ENCODE peak calls at places on chromosome 16, in eight cellular contexts. V, E, F, O, D, C, Y and M are unnamed samples.

GRCh38 chr16:88685156-88686061 is 898 bp downstream of the SNAI3 start:
- DNase-seq in E (peak), O (no peak), F (no peak), V (peak), Y (peak), D (no peak), C (peak), M (peak)

GRCh38 chr16:81748476-81749198 is 30.5 kb upstream of the PLCG2 start:
- DNase-seq in D (no peak), E (no peak), V (no peak), F (no peak), O (no peak), Y (no peak), C (no peak), M (no peak)

GRCh38 chr16:89646906-89647305 is 10.6 kb downstream of the CHMP1A start:
- DNase-seq in V (no peak), F (no peak), E (no peak), D (no peak), O (no peak), Y (no peak), C (no peak), M (peak)

GRCh38 chr16:5916711-5917191 is 819.2 kb upstream of the EEF2KMT start:
- DNase-seq in E (no peak), O (no peak), F (no peak), C (no peak), V (no peak), Y (no peak), D (no peak), M (no peak)

GRCh38 chr16:10619271-10619849 is 39.0 kb upstream of the EMP2 start:
- DNase-seq in V (no peak), C (no peak), D (peak), F (no peak), O (peak), E (no peak), Y (no peak), M (peak)

GRCh38 chr16:9258423-9259051 is 167.1 kb downstream of the HAPSTR1 start:
- DNase-seq in D (peak), O (peak), F (no peak), V (no peak), E (peak), C (peak), Y (no peak), M (peak)

GRCh38 chr16:81136331-81137011 is 40.3 kb upstream of the GCSH start:
- DNase-seq in Y (no peak), D (no peak), O (no peak), E (no peak), F (no peak), C (no peak), V (no peak), M (no peak)

GRCh38 chr16:2897110-2897509 is 14.1 kb downstream of the FLYWCH2 start:
- DNase-seq in D (no peak), F (no peak), O (no peak), V (no peak), C (no peak), E (no peak), Y (no peak), M (no peak)

GRCh38 chr16:77322757-77323156 is 112.1 kb downstream of the ADAMTS18 start:
- DNase-seq in F (no peak), Y (no peak), O (no peak), E (no peak), C (no peak), D (no peak), V (no peak), M (no peak)

GRCh38 chr16:52993179-52993578 is 59.5 kb downstream of the CHD9NB start:
- DNase-seq in F (no peak), Y (no peak), O (no peak), E (no peak), D (no peak), C (no peak), V (no peak), M (no peak)

GRCh38 chr16:86041807-86042206 is 142.8 kb downstream of the IRF8 start:
- DNase-seq in F (no peak), C (no peak), D (no peak), V (no peak), O (no peak), E (no peak), Y (no peak), M (no peak)

GRCh38 chr16:2592786-2593185 is 55.0 kb downstream of the PDPK1 start:
- DNase-seq in V (no peak), D (peak), Y (peak), O (no peak), E (no peak), F (no peak), C (no peak), M (no peak)

GRCh38 chr16:80274576-80275191 is 266.1 kb upstream of the DYNLRB2 start:
- DNase-seq in D (no peak), V (no peak), O (no peak), C (peak), F (no peak), Y (no peak), E (no peak), M (peak)

GRCh38 chr16:83932304-83932703 is 20.7 kb upstream of the OSGIN1 start:
- DNase-seq in E (no peak), C (no peak), Y (no peak), F (no peak), O (no peak), V (no peak), D (no peak), M (no peak)

GRCh38 chr16:3595110-3595486 is 16.3 kb downstream of the SLX4 start:
- DNase-seq in Y (no peak), O (no peak), D (no peak), F (no peak), E (no peak), V (no peak), C (no peak), M (no peak)

GRCh38 chr16:57152096-57153093 is 33.4 kb downstream of the PSME3IP1 start:
- DNase-seq in D (no peak), Y (no peak), C (no peak), O (no peak), E (no peak), F (no peak), V (no peak), M (no peak)

GRCh38 chr16:13305019-13305755 is 403.8 kb downstream of the SHISA9 start:
- DNase-seq in F (no peak), E (no peak), C (no peak), D (no peak), Y (no peak), O (no peak), V (no peak), M (no peak)

GRCh38 chr16:11329080-11329491 is 16.2 kb upstream of the RMI2 start:
- DNase-seq in Y (no peak), E (no peak), V (no peak), C (peak), D (no peak), F (no peak), O (no peak), M (no peak)

GRCh38 chr16:81496742-81497141 is 52.1 kb downstream of the CMIP start:
- DNase-seq in Y (peak), D (no peak), F (no peak), E (no peak), C (no peak), O (no peak), V (no peak), M (no peak)

GRCh38 chr16:57613514-57613913 is 14.9 kb upstream of the ADGRG1 start:
- DNase-seq in C (no peak), V (no peak), Y (no peak), E (no peak), D (no peak), O (no peak), F (no peak), M (no peak)

GRCh38 chr16:77647726-77648125 is 74.6 kb upstream of the NUDT7 start:
- DNase-seq in D (no peak), E (no peak), F (no peak), V (no peak), C (no peak), O (no peak), Y (no peak), M (no peak)

GRCh38 chr16:10989494-10989893 is 45.1 kb downstream of the CLEC16A start:
- DNase-seq in O (no peak), V (no peak), Y (no peak), E (no peak), D (no peak), F (no peak), C (no peak), M (no peak)

GRCh38 chr16:66608241-66609138 is 4.0 kb downstream of the CMTM3 start:
- DNase-seq in E (peak), F (peak), Y (peak), V (peak), O (peak), C (peak), D (peak), M (peak)

GRCh38 chr16:85762970-85763369 is 12.1 kb upstream of the C16orf74 start:
- DNase-seq in C (no peak), O (no peak), E (no peak), V (no peak), Y (no peak), F (no peak), D (no peak), M (no peak)

GRCh38 chr16:1958715-1959268 is 546 bp upstream of the NDUFB10 start:
- DNase-seq in V (no peak), E (no peak), O (no peak), D (no peak), F (no peak), C (no peak), Y (peak), M (no peak)

GRCh38 chr16:85123891-85124635 is 11.8 kb upstream of the CIBAR2 start:
- DNase-seq in F (peak), O (no peak), D (peak), Y (no peak), V (no peak), E (no peak), C (peak), M (peak)

GRCh38 chr16:49081556-49081955 is 200.1 kb downstream of the CBLN1 start:
- DNase-seq in E (no peak), Y (no peak), O (no peak), D (no peak), C (no peak), F (no peak), V (no peak), M (peak)

GRCh38 chr16:48013476-48013875 is 142.3 kb downstream of the ABCC12 start:
- DNase-seq in Y (no peak), E (no peak), V (no peak), O (no peak), C (no peak), F (no peak), D (no peak), M (peak)

GRCh38 chr16:10577305-10578202 is 2.8 kb downstream of the EMP2 start:
- DNase-seq in D (peak), V (no peak), C (no peak), Y (peak), E (no peak), O (no peak), F (peak), M (no peak)

GRCh38 chr16:80569440-80570105 is 28.8 kb downstream of the DYNLRB2 start:
- DNase-seq in F (no peak), O (no peak), D (no peak), V (no peak), C (peak), E (peak), Y (no peak), M (peak)

GRCh38 chr16:89274561-89275283 is 57.2 kb downstream of the ZNF778 start:
- DNase-seq in D (no peak), F (no peak), O (no peak), E (no peak), C (no peak), Y (peak), V (no peak), M (no peak)

GRCh38 chr16:64702415-64702814 is 419.4 kb downstream of the CDH11 start:
- DNase-seq in D (no peak), E (no peak), C (no peak), F (no peak), O (no peak), Y (no peak), V (no peak), M (no peak)

GRCh38 chr16:14360326-14361037 is 269.6 kb downstream of the PARN start:
- DNase-seq in O (no peak), C (no peak), V (no peak), Y (no peak), E (no peak), D (no peak), F (no peak), M (no peak)

GRCh38 chr16:68375801-68376536 is 65.2 kb downstream of the PRMT7 start:
- DNase-seq in E (no peak), F (no peak), O (no peak), Y (no peak), V (no peak), D (no peak), C (no peak), M (no peak)

GRCh38 chr16:86768999-86769398 is 190.7 kb downstream of the FOXL1 start:
- DNase-seq in O (no peak), E (no peak), D (no peak), V (no peak), F (no peak), C (peak), Y (no peak), M (peak)

GRCh38 chr16:51153275-51153991 is 2.4 kb upstream of the SALL1 start:
- DNase-seq in Y (no peak), C (peak), F (no peak), V (no peak), D (no peak), O (no peak), E (no peak), M (no peak)

GRCh38 chr16:20137194-20137593 is 63.5 kb upstream of the GPR139 start:
- DNase-seq in V (no peak), D (no peak), E (no peak), C (no peak), O (no peak), Y (no peak), F (no peak), M (no peak)

GRCh38 chr16:23876256-23876896 is 40.6 kb downstream of the PRKCB start:
- DNase-seq in O (no peak), D (no peak), V (no peak), E (no peak), F (no peak), Y (no peak), C (no peak), M (no peak)
- H3K27ac ChIP-seq in O (no peak), D (no peak), V (no peak), E (no peak), F (no peak), Y (no peak), C (no peak), M (no peak)

GRCh38 chr16:30650369-30651123 is at the start of gene PRR14:
- DNase-seq in V (peak), Y (peak), E (peak), D (peak), C (peak), O (peak), F (peak), M (peak)
- TF ChIP-seq CTCF in V (peak), Y (peak), E (no peak), D (peak), C (no peak), O (peak), F (peak), M (no peak)

DNA sequence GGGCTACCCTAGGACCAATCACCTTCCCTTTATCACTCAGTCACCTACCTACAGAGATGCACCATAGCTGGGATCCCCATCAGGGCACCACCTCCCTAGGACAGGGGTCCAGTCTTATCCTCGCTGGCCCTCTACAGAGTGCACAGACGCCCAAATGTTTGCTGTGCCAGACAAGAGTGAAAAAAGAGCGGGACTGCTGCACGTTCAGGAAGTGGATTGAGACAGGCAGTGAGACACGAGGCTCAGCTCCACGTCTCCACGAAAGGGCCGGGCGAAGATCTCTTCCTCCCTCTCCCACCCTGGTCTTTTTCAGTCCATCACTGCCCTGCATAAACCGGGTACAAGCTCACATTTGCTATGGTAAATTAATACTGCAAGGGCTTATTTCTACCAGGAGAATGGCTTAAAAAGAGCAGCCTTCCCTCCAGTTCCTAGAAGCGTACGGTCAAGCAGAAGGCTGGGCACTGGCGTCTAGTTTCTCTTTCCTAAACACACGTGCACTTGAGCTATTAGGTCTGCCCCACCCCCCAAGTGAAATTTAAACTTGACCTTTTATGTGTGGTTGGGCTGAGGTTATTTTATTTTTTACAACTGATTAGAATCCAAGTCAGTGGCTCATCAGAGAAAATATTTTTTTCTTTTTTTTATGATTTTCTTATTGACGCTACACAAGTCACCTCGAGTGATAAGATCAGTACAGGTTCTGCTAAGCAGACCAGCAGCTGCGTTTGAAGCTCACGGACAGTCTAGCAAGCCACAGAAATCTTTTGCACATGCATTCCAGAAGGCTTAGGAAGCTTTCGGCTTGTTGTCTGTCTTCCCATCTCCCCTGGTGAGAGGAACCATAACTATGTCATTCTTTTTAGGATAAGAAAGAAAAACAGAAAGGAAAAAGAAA is 95.3 kb downstream of the ZFHX3 start:
- DNase-seq in V (peak), Y (no peak), C (peak), O (no peak), F (no peak), D (no peak), E (no peak), M (no peak)
- H3K27ac ChIP-seq in V (peak), Y (no peak), C (peak), O (peak), F (no peak), D (peak), E (no peak), M (no peak)

GRCh38 chr16:30185683-30186421 is 2.5 kb downstream of the CORO1A start:
- DNase-seq in D (peak), F (no peak), E (peak), C (no peak), V (peak), O (no peak), Y (peak), M (no peak)
- TF ChIP-seq CTCF in D (no peak), F (no peak), E (no peak), C (no peak), V (no peak), O (no peak), Y (no peak), M (no peak)

GRCh38 chr16:525520-526180 is 1.9 kb upstream of the CAPN15 start:
- DNase-seq in O (no peak), V (peak), D (no peak), E (peak), Y (peak), C (peak), F (no peak), M (peak)
- H3K27ac ChIP-seq in O (peak), V (peak), D (peak), E (peak), Y (peak), C (peak), F (peak), M (peak)